ENCODE peak calls at places on chromosomes 12 and 14, in eight cellular contexts. C is uterus, P is H54, F is ovary, U is IMR-90, G is erythroblast, H is transverse colon, V is A549. Y is an unnamed sample.
A peak's percentile ranks its signal among the peaks of the same experiment; 100 is the strongest.

GRCh38 chr14:43914041-43914693 is 592.9 kb downstream of the FSCB start:
- DNase-seq in C (no peak), P (no peak), F (no peak), U (no peak), G (no peak), H (no peak), V (no peak), Y (no peak)

GRCh38 chr12:121580959-121581680 is at the start of gene KDM2B:
- DNase-seq in C (peak; percentile 38), P (no peak), F (peak; percentile 39), U (peak; percentile 67), G (peak; percentile 73), H (peak; percentile 24), V (no peak), Y (no peak)

GRCh38 chr12:62335057-62335456 is 74.9 kb downstream of the USP15 start:
- DNase-seq in C (no peak), P (no peak), F (no peak), U (no peak), G (no peak), H (no peak), V (no peak), Y (no peak)

GRCh38 chr12:6809056-6809455 is 12.6 kb upstream of the GPR162 start:
- DNase-seq in C (no peak), P (no peak), F (no peak), U (no peak), G (no peak), H (no peak), V (no peak), Y (no peak)

GRCh38 chr14:76918751-76919421 is 92.7 kb downstream of the LRRC74A start:
- DNase-seq in C (peak; percentile 98), P (peak; percentile 78), F (peak; percentile 97), U (peak; percentile 99), G (peak; percentile 77), H (peak; percentile 89), V (peak; percentile 96), Y (peak; percentile 91)

GRCh38 chr12:44780221-44780770 is 95.8 kb downstream of the NELL2 start:
- DNase-seq in C (no peak), P (no peak), F (no peak), U (no peak), G (no peak), H (no peak), V (no peak), Y (no peak)

GRCh38 chr14:104020471-104020870 is 65.0 kb upstream of the ASPG start:
- DNase-seq in C (no peak), P (no peak), F (no peak), U (no peak), G (no peak), H (no peak), V (no peak), Y (no peak)

GRCh38 chr12:13772264-13772663 is 209.1 kb downstream of the GRIN2B start:
- DNase-seq in C (no peak), P (no peak), F (no peak), U (no peak), G (no peak), H (no peak), V (no peak), Y (no peak)

GRCh38 chr12:54389536-54390175 is 5.1 kb upstream of the ZNF385A start:
- DNase-seq in C (no peak), P (no peak), F (no peak), U (no peak), G (no peak), H (no peak), V (no peak), Y (no peak)

GRCh38 chr12:9361879-9362326 is 153.7 kb upstream of the PZP start:
- DNase-seq in C (no peak), P (no peak), F (no peak), U (no peak), G (no peak), H (no peak), V (no peak), Y (no peak)

GRCh38 chr12:97837401-97837800 is 374.8 kb downstream of the RMST start:
- DNase-seq in C (no peak), P (no peak), F (no peak), U (no peak), G (no peak), H (no peak), V (no peak), Y (peak; percentile 32)

GRCh38 chr14:79809849-79810612 is 401.3 kb downstream of the DIO2 start:
- DNase-seq in C (no peak), P (no peak), F (no peak), U (peak; percentile 41), G (peak; percentile 1), H (peak; percentile 11), V (peak; percentile 55), Y (no peak)

GRCh38 chr14:67856806-67857205 is 37.2 kb downstream of the RAD51B start:
- DNase-seq in C (no peak), P (no peak), F (no peak), U (peak; percentile 24), G (no peak), H (no peak), V (no peak), Y (no peak)

GRCh38 chr14:95043314-95043713 is 114.0 kb downstream of the DICER1 start:
- DNase-seq in C (no peak), P (no peak), F (no peak), U (no peak), G (no peak), H (no peak), V (no peak), Y (no peak)

GRCh38 chr12:93333828-93334227 is 43.9 kb upstream of the NUDT4 start:
- DNase-seq in C (no peak), P (no peak), F (no peak), U (no peak), G (peak; percentile 61), H (no peak), V (no peak), Y (no peak)

DNA sequence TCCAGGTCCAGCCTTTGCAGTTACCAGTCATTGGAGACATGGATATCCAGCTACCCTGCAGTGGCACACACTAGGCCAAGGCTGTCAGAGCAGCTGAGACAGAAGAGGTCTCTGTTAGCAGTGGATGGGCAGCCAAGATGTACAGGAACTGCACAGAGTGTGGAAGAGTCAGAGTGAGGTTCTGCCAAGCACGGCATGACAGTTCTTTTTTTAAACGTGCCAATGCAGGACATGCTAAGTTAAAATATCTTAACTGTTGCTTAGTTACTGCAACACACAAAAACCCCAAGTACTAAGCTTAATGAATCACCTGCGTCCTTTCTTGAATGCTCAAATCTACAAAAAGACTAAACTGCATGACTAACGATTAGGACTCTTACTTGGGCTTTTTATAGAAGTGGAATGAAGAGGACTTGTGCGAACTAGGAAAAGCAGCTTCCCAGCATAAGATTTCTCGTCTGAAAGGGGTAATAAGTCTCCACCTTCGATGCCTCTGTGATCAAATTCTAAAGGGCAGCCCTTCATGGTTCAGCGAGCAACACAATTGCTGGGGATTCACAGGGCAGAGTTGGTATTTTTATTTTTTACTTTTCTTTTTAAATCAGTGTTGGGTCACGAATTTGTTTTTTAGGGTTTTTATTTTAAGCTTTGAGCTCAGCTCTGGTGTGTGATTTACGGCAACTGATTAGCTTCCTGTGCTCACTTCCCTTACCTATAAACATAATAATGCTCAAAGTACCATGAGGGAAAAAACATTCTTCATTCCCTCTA is 20.6 kb downstream of the MAPK1IP1L start:
- DNase-seq in C (no peak), P (peak; percentile 34), F (peak; percentile 33), U (peak; percentile 94), G (no peak), H (no peak), V (peak; percentile 32), Y (no peak)
- TF ChIP-seq POLR2A in C (no peak), P (no peak), F (no peak), U (peak; percentile 47), G (no peak), H (no peak), V (no peak), Y (no peak)

GRCh38 chr12:82567688-82568087 is 119.0 kb upstream of the TMTC2 start:
- DNase-seq in C (no peak), P (no peak), F (no peak), U (no peak), G (no peak), H (no peak), V (no peak), Y (no peak)

DNA sequence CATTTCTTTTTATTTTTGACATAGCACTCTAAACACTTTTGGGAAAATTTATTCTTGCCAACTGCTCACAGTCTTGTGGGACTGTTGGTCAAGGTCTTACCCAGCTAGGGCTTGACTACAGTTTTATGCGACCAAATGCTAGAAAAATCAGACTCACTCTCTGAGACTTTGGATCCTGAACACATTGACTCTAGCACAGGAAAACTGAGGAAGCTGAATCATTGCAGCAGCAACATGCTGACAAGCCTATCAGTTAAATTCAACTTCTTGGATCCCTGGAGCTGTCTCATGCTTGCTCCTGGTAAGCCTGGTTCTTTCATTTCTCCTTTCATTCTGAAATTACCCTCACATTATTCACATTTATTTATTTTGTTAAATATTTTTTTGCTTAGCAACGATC is 120.7 kb upstream of the TMTC2 start:
- DNase-seq in C (no peak), P (no peak), F (no peak), U (no peak), G (no peak), H (no peak), V (no peak), Y (no peak)
- TF ChIP-seq POLR2A in C (no peak), P (no peak), F (no peak), U (no peak), G (no peak), H (no peak), V (no peak), Y (no peak)

GRCh38 chr14:36555998-36556743 is 26.2 kb downstream of the NKX2-8 start:
- DNase-seq in C (no peak), P (no peak), F (no peak), U (no peak), G (no peak), H (no peak), V (no peak), Y (no peak)

GRCh38 chr14:36553650-36554260 is 28.7 kb downstream of the NKX2-8 start:
- DNase-seq in C (no peak), P (peak; percentile 4), F (no peak), U (peak; percentile 51), G (peak; percentile 59), H (no peak), V (peak; percentile 64), Y (no peak)

DNA sequence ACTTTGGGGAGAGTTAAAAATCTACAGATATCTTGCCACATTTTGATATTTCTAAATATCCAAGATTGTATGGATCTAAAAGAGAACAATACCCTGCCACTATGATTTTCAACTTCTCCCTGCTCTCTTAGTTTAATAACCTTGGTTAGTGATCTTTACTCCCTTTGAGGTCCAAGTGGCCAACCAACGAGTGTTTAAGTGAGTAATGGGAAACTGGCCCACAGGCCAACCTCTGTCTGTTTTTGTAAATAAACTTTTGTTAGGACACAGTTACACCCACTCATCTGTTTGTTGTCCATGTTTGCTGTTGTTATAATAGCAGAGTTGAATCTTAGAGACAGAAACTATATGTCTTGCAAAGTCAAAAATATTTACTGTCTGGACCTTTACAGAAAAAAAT is 30.9 kb upstream of the NKX2-1 start:
- DNase-seq in C (no peak), P (no peak), F (no peak), U (no peak), G (no peak), H (no peak), V (no peak), Y (no peak)
- TF ChIP-seq POLR2A in C (no peak), P (no peak), F (no peak), U (no peak), G (no peak), H (no peak), V (no peak), Y (no peak)

DNA sequence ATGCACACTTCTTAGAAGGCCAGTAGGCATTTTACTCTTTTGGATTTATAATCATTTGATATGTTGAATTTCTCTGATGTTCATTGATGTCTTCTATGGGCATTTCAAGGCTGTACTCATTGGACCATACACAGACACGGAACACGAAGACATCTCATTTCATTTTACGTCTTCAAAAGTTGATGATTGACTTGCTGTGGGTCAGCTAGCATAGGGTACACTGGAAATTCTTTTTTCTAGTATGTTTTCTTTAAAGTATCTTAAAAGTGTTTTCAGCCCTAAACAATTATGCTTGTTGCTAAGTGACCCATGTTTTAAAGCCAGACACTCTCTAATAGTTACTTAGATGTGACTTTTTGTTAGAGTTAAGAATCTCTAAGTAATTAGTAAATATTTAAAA is 16.3 kb downstream of the TRHDE start:
- DNase-seq in C (no peak), P (no peak), F (no peak), U (no peak), G (no peak), H (no peak), V (no peak), Y (no peak)
- TF ChIP-seq POLR2A in C (no peak), P (no peak), F (no peak), U (no peak), G (no peak), H (no peak), V (no peak), Y (no peak)